ENCODE peak calls at places on chromosomes 5 and 9, in eight cellular contexts. T is NCI-H1092 treated with DMSO at 0.1 percent for 48 hours; R is NCI-H460; I is astrocyte of the spinal cord; J is Ammon's horn; L is RPMI7951; C is activated CD8-positive, alpha-beta T cell treated with anti-CD3 and anti-CD28 coated beads for 36 hours; B is stimulated activated CD4-positive, alpha-beta T cell treated with anti-CD3 and anti-CD28 coated beads, Interleukin-1b, Interleukin-23, amount 100 ng/mL, for 1 hour. N is an unnamed sample.

GRCh38 chr9:123401879-123402513 is 46.0 kb downstream of the CRB2 start:
- DNase-seq in I (peak), L (peak), C (peak), J (peak), T (peak), R (peak), B (no peak), N (peak)

GRCh38 chr5:86864022-86864421 is 246.3 kb downstream of the COX7C start:
- DNase-seq in R (no peak), B (no peak), L (no peak), T (no peak), I (no peak), J (peak), C (no peak), N (no peak)

GRCh38 chr9:14303110-14303509 is 10.8 kb downstream of the NFIB start:
- DNase-seq in L (no peak), B (no peak), C (no peak), T (no peak), R (no peak), J (no peak), I (no peak), N (no peak)

GRCh38 chr5:111144352-111144930 is 52.3 kb downstream of the WDR36 start:
- DNase-seq in I (peak), J (no peak), B (no peak), R (no peak), L (peak), T (no peak), C (peak), N (no peak)

GRCh38 chr5:115543365-115543700 is 1.2 kb downstream of the FEM1C start:
- DNase-seq in I (no peak), T (no peak), R (no peak), J (no peak), L (no peak), C (no peak), B (no peak), N (no peak)

GRCh38 chr9:120989065-120989464 is 61.0 kb downstream of the C5 start:
- DNase-seq in C (no peak), L (no peak), R (no peak), I (no peak), T (no peak), J (no peak), B (no peak), N (no peak)

GRCh38 chr5:74693176-74693575 is 8.1 kb downstream of the HEXB start:
- DNase-seq in R (no peak), C (no peak), I (no peak), J (no peak), B (no peak), T (no peak), L (no peak), N (peak)

GRCh38 chr5:113572716-113573115 is 59.2 kb downstream of the YTHDC2 start:
- DNase-seq in L (no peak), J (no peak), R (no peak), C (no peak), B (no peak), I (no peak), T (no peak), N (no peak)

GRCh38 chr9:132239999-132240859 is 78.4 kb downstream of the NTNG2 start:
- DNase-seq in J (no peak), I (no peak), R (no peak), L (no peak), B (no peak), C (peak), T (no peak), N (no peak)

GRCh38 chr5:146440348-146440747 is 6.8 kb upstream of the TCERG1 start:
- DNase-seq in J (no peak), B (no peak), T (no peak), I (no peak), C (no peak), L (no peak), R (no peak), N (no peak)

GRCh38 chr9:81002242-81002641 is 687.1 kb downstream of the TLE1 start:
- DNase-seq in L (peak), R (no peak), I (peak), B (no peak), J (no peak), C (peak), T (no peak), N (peak)

GRCh38 chr9:95506438-95506691 is 10.4 kb downstream of the PTCH1 start:
- DNase-seq in J (no peak), I (peak), L (peak), C (peak), T (peak), R (peak), B (no peak), N (peak)